ENCODE peak calls at places on chromosomes 13 and 19, in six cellular contexts. X is fibroblast of gingiva, W is activated B cell treated with CpG ODN at 0.5 μM for 24 hours, P is dorsolateral prefrontal cortex, G is hypothalamus, H is posterior cingulate gyrus. N is an unnamed sample.

GRCh38 chr19:30556230-30556711 is 184.1 kb downstream of the ZNF536 start:
- DNase-seq in X (no peak), W (no peak), P (peak; percentile 56), G (peak; percentile 16), H (peak; percentile 40), N (no peak)

GRCh38 chr19:11657307-11657706 is 60.0 kb downstream of the ZNF627 start:
- DNase-seq in X (no peak), W (no peak), P (no peak), G (no peak), H (no peak), N (peak; percentile 75)

GRCh38 chr13:49840266-49840665 is 47.8 kb upstream of the KPNA3 start:
- DNase-seq in X (no peak), W (no peak), P (no peak), G (no peak), H (no peak), N (no peak)

GRCh38 chr19:49069026-49069425 is 3.5 kb downstream of the KCNA7 start:
- DNase-seq in X (no peak), W (no peak), P (no peak), G (no peak), H (no peak), N (no peak)

GRCh38 chr13:113562085-113562749 is 22.3 kb upstream of the TFDP1 start:
- DNase-seq in X (peak; percentile 66), W (peak; percentile 24), P (peak; percentile 79), G (peak; percentile 36), H (peak; percentile 67), N (peak; percentile 90)

GRCh38 chr13:33262069-33262487 is 23.5 kb downstream of the STARD13 start:
- DNase-seq in X (no peak), W (no peak), P (no peak), G (no peak), H (no peak), N (peak; percentile 71)

GRCh38 chr13:30841161-30841560 is 64.9 kb upstream of the MEDAG start:
- DNase-seq in X (peak; percentile 96), W (no peak), P (no peak), G (no peak), H (no peak), N (no peak)

GRCh38 chr13:114032121-114032799 is 58.4 kb upstream of the C13orf46 start:
- DNase-seq in X (peak; percentile 61), W (no peak), P (no peak), G (no peak), H (no peak), N (no peak)

GRCh38 chr19:47445937-47446402 is 25.7 kb downstream of the SLC8A2 start:
- DNase-seq in X (no peak), W (peak; percentile 46), P (no peak), G (peak; percentile 48), H (peak; percentile 46), N (peak; percentile 68)

GRCh38 chr13:99000137-99000536 is 22.3 kb upstream of the DOCK9 start:
- DNase-seq in X (no peak), W (no peak), P (no peak), G (no peak), H (no peak), N (no peak)

GRCh38 chr19:15280915-15281683 is 48.9 kb upstream of the EPHX3 start:
- DNase-seq in X (peak; percentile 82), W (no peak), P (peak; percentile 87), G (peak; percentile 75), H (peak; percentile 74), N (peak; percentile 52)

GRCh38 chr19:55206664-55207500 is 2.4 kb downstream of the PTPRH start:
- DNase-seq in X (peak; percentile 60), W (no peak), P (peak; percentile 70), G (peak; percentile 3), H (peak; percentile 69), N (no peak)

N was measured in COR-L47.